ENCODE peak calls at places on chromosomes 12 and 14, in six cellular contexts. E is cardiac fibroblast; W is posterior cingulate gyrus; A is AG08396; Y is stimulated activated CD8-positive, alpha-beta memory T cell treated with anti-CD3 and anti-CD28 coated beads, Interleukin-2, amount 100 ng/mL, for 48 hours; F is HL-60. L is an unnamed sample.
A peak's percentile ranks its signal among the peaks of the same experiment; 100 is the strongest.

GRCh38 chr14:51511265-51511664 is 140.4 kb upstream of the FRMD6 start:
- DNase-seq in W (no peak), A (no peak), Y (no peak), E (no peak), F (no peak), L (no peak)

GRCh38 chr14:51370758-51371386 is 130.8 kb downstream of the TMX1 start:
- DNase-seq in E (no peak), Y (no peak), W (no peak), A (no peak), F (no peak), L (no peak)

GRCh38 chr14:43411841-43412240 is 1095.2 kb downstream of the FSCB start:
- DNase-seq in E (peak; percentile 54), W (no peak), Y (no peak), A (no peak), F (no peak), L (no peak)

GRCh38 chr12:52233462-52234141 is 559 bp downstream of the KRT7 start:
- DNase-seq in F (no peak), W (no peak), Y (no peak), A (no peak), E (no peak), L (no peak)

GRCh38 chr12:129971721-129972120 is 67.9 kb upstream of the TMEM132D start:
- DNase-seq in E (no peak), F (no peak), W (peak; percentile 26), Y (no peak), A (no peak), L (no peak)

GRCh38 chr12:82425241-82425640 is 66.9 kb downstream of the METTL25 start:
- DNase-seq in F (no peak), E (peak; percentile 45), Y (no peak), W (no peak), A (peak; percentile 3), L (no peak)

GRCh38 chr14:22887260-22887989 is 4.4 kb downstream of the REM2 start:
- DNase-seq in A (peak; percentile 73), Y (no peak), E (peak; percentile 88), F (no peak), W (no peak), L (peak; percentile 77)

GRCh38 chr14:91078095-91078737 is 17.8 kb upstream of the RPS6KA5 start:
- DNase-seq in A (no peak), Y (peak; percentile 28), F (no peak), W (no peak), E (no peak), L (no peak)

GRCh38 chr12:56237552-56237951 is 7.7 kb downstream of the SLC39A5 start:
- DNase-seq in A (no peak), F (no peak), Y (no peak), E (no peak), W (no peak), L (no peak)

GRCh38 chr12:28611115-28611435 is 420.8 kb downstream of the CCDC91 start:
- DNase-seq in Y (no peak), W (no peak), E (peak; percentile 90), A (peak; percentile 32), F (no peak), L (no peak)

GRCh38 chr12:71799105-71799504 is 40.5 kb upstream of the TBC1D15 start:
- DNase-seq in W (no peak), F (no peak), E (peak; percentile 6), Y (no peak), A (peak; percentile 30), L (no peak)

GRCh38 chr14:98138666-98139065 is 1133.3 kb downstream of the BCL11B start:
- DNase-seq in W (no peak), Y (peak; percentile 38), E (peak; percentile 10), F (peak; percentile 15), A (no peak), L (peak; percentile 50)

GRCh38 chr12:6437586-6437985 is 7.2 kb upstream of the CD27 start:
- DNase-seq in E (no peak), F (no peak), W (no peak), A (no peak), Y (no peak), L (no peak)

GRCh38 chr12:3281588-3282150 is 204.5 kb downstream of the TSPAN9 start:
- DNase-seq in E (peak; percentile 15), Y (no peak), A (no peak), W (no peak), F (no peak), L (no peak)

GRCh38 chr12:112928978-112929377 is 9.3 kb upstream of the OAS3 start:
- DNase-seq in Y (no peak), W (no peak), A (no peak), E (no peak), F (no peak), L (no peak)

GRCh38 chr14:81655423-81656314 is 122.0 kb upstream of the SEL1L start:
- DNase-seq in Y (no peak), F (no peak), E (no peak), W (no peak), A (no peak), L (no peak)

GRCh38 chr12:105315130-105315529 is 15.4 kb upstream of the C12orf75 start:
- DNase-seq in E (no peak), A (no peak), Y (no peak), F (no peak), W (no peak), L (no peak)

GRCh38 chr12:52568111-52568510 is 5.5 kb downstream of the KRT74 start:
- DNase-seq in Y (no peak), A (no peak), W (no peak), F (no peak), E (no peak), L (no peak)

GRCh38 chr14:29817767-29818166 is 109.9 kb downstream of the PRKD1 start:
- DNase-seq in W (no peak), E (no peak), F (no peak), A (no peak), Y (no peak), L (no peak)

GRCh38 chr12:6229224-6229748 is 29.1 kb downstream of the CD9 start:
- DNase-seq in E (no peak), A (no peak), F (no peak), Y (no peak), W (no peak), L (peak; percentile 93)

GRCh38 chr12:122048156-122048555 is 26.5 kb downstream of the BCL7A start:
- DNase-seq in F (no peak), E (peak; percentile 28), W (no peak), Y (no peak), A (no peak), L (no peak)

GRCh38 chr14:101460986-101461750 is 100.1 kb upstream of the DIO3 start:
- DNase-seq in E (no peak), W (no peak), Y (no peak), A (no peak), F (no peak), L (no peak)

GRCh38 chr12:76249501-76249900 is 98.7 kb downstream of the BBS10 start:
- DNase-seq in F (no peak), A (no peak), Y (no peak), E (no peak), W (no peak), L (no peak)

GRCh38 chr12:25775968-25776367 is 182.5 kb upstream of the RASSF8 start:
- DNase-seq in F (no peak), Y (no peak), E (peak; percentile 21), W (no peak), A (no peak), L (no peak)

GRCh38 chr14:101459392-101459900 is 101.8 kb upstream of the DIO3 start:
- DNase-seq in A (no peak), F (no peak), W (no peak), Y (no peak), E (no peak), L (no peak)

GRCh38 chr14:102508774-102509743 is 517 bp downstream of the ANKRD9 start:
- DNase-seq in W (no peak), E (peak; percentile 70), Y (no peak), F (no peak), A (peak; percentile 84), L (peak; percentile 62)

GRCh38 chr12:1457901-1458300 is 136.5 kb downstream of the FBXL14 start:
- DNase-seq in Y (no peak), F (no peak), E (peak; percentile 61), A (peak; percentile 74), W (no peak), L (no peak)

GRCh38 chr12:65556676-65557424 is 267.4 kb upstream of the HMGA2 start:
- DNase-seq in A (peak; percentile 81), E (peak; percentile 86), F (peak; percentile 70), W (peak; percentile 74), Y (peak; percentile 40), L (peak; percentile 82)

L was measured in colonic mucosa.